ENCODE peak calls at places on chromosomes 11 and 22, in nine cellular contexts. G is COR-L47; K is astrocyte; Z is PC-3; P is globus pallidus; E is renal cortical epithelial cell; I is effector memory CD8-positive, alpha-beta T cell; S is heart right ventricle; F is activated effector memory CD4-positive, alpha-beta T cell treated with Interleukin-2 at 50 U/mL for 16 hours. T is an unnamed sample.

GRCh38 chr11:36034572-36035331 is 90.9 kb downstream of the LDLRAD3 start:
- DNase-seq in G (no peak), K (peak; percentile 90), Z (peak; percentile 92), P (no peak), E (peak; percentile 78), I (no peak), S (no peak), F (no peak), T (no peak)

GRCh38 chr11:111561306-111561705 is 20.8 kb downstream of the LAYN start:
- DNase-seq in G (no peak), K (no peak), Z (peak; percentile 70), P (no peak), E (no peak), I (no peak), S (no peak), F (no peak), T (no peak)

GRCh38 chr22:19940536-19941364 is 822 bp upstream of the COMT start:
- DNase-seq in G (no peak), K (no peak), Z (no peak), P (no peak), E (no peak), I (no peak), S (no peak), F (no peak), T (no peak)

GRCh38 chr22:46934746-46935491 is 172.5 kb downstream of the TBC1D22A start:
- DNase-seq in G (no peak), K (peak; percentile 97), Z (peak; percentile 85), P (no peak), E (peak; percentile 97), I (no peak), S (no peak), F (no peak), T (no peak)

GRCh38 chr11:35723493-35724284 is 61.1 kb downstream of the TRIM44 start:
- DNase-seq in G (peak; percentile 32), K (peak; percentile 3), Z (peak; percentile 52), P (no peak), E (peak; percentile 57), I (no peak), S (no peak), F (no peak), T (no peak)

GRCh38 chr11:67082071-67082791 is 25.6 kb downstream of the RHOD start:
- DNase-seq in G (no peak), K (no peak), Z (no peak), P (no peak), E (no peak), I (no peak), S (no peak), F (no peak), T (no peak)

GRCh38 chr11:44726278-44727113 is at the start of gene TSPAN18:
- DNase-seq in G (no peak), K (no peak), Z (no peak), P (no peak), E (no peak), I (peak; percentile 16), S (peak; percentile 32), F (peak; percentile 28), T (no peak)

GRCh38 chr11:120991830-120992686 is 31.8 kb upstream of the TBCEL start:
- DNase-seq in G (no peak), K (no peak), Z (no peak), P (no peak), E (no peak), I (no peak), S (no peak), F (no peak), T (no peak)

GRCh38 chr22:29121124-29121523 is 48.3 kb downstream of the KREMEN1 start:
- DNase-seq in G (no peak), K (no peak), Z (no peak), P (no peak), E (peak; percentile 90), I (no peak), S (no peak), F (no peak), T (no peak)

GRCh38 chr11:8867035-8867434 is 44.0 kb upstream of the AKIP1 start:
- DNase-seq in G (no peak), K (peak; percentile 19), Z (no peak), P (no peak), E (no peak), I (no peak), S (no peak), F (no peak), T (no peak)